ENCODE peak calls at places on chromosomes 2 and 18, in four cellular contexts. T is fibroblast of lung, U is brain microvascular endothelial cell, I is neural progenitor cell. S is an unnamed sample.

GRCh38 chr2:423479-423878 is 135.6 kb upstream of the ALKAL2 start:
- DNase-seq in T (no peak), U (no peak), I (no peak), S (peak; percentile 60)

GRCh38 chr2:129192841-129193253 is 786.6 kb upstream of the RAB6C start:
- DNase-seq in T (no peak), U (no peak), I (no peak), S (peak; percentile 59)

GRCh38 chr2:29544031-29544430 is 377.4 kb downstream of the ALK start:
- DNase-seq in T (no peak), U (no peak), I (no peak), S (no peak)

GRCh38 chr2:58006256-58006951 is 40.2 kb upstream of the VRK2 start:
- DNase-seq in T (no peak), U (no peak), I (no peak), S (no peak)

GRCh38 chr2:178891265-178891958 is 84.2 kb upstream of the TTN start:
- DNase-seq in T (peak; percentile 82), U (peak; percentile 84), I (peak; percentile 86), S (peak; percentile 92)

GRCh38 chr2:67790622-67791021 is 272.2 kb downstream of the C1D start:
- DNase-seq in T (peak; percentile 86), U (peak; percentile 88), I (no peak), S (no peak)

GRCh38 chr2:161407597-161407996 is 8.5 kb upstream of the TBR1 start:
- DNase-seq in T (no peak), U (no peak), I (no peak), S (no peak)

GRCh38 chr18:61797691-61798590 is 94.9 kb downstream of the RNF152 start:
- DNase-seq in T (no peak), U (no peak), I (no peak), S (no peak)

GRCh38 chr2:99573624-99574251 is 83.9 kb upstream of the REV1 start:
- DNase-seq in T (no peak), U (no peak), I (no peak), S (no peak)

GRCh38 chr2:142014536-142014935 is 116.3 kb downstream of the LRP1B start:
- DNase-seq in T (no peak), U (no peak), I (no peak), S (no peak)

GRCh38 chr2:158997037-158997785 is 28.8 kb downstream of the TANC1 start:
- DNase-seq in T (no peak), U (no peak), I (no peak), S (no peak)

GRCh38 chr2:21291281-21291825 is 167.6 kb downstream of the TDRD15 start:
- DNase-seq in T (no peak), U (no peak), I (peak; percentile 23), S (no peak)

GRCh38 chr2:101931402-101931801 is 60.4 kb upstream of the IL1R2 start:
- DNase-seq in T (no peak), U (no peak), I (no peak), S (no peak)

GRCh38 chr2:188410504-188411235 is 119.0 kb downstream of the GULP1 start:
- DNase-seq in T (peak; percentile 7), U (no peak), I (no peak), S (peak; percentile 63)
- H3K4me3 ChIP-seq in T (no peak overlapping the region), U (no peak overlapping the region), I (no peak overlapping the region), S (peak overlapping the region; percentile 65)

DNA sequence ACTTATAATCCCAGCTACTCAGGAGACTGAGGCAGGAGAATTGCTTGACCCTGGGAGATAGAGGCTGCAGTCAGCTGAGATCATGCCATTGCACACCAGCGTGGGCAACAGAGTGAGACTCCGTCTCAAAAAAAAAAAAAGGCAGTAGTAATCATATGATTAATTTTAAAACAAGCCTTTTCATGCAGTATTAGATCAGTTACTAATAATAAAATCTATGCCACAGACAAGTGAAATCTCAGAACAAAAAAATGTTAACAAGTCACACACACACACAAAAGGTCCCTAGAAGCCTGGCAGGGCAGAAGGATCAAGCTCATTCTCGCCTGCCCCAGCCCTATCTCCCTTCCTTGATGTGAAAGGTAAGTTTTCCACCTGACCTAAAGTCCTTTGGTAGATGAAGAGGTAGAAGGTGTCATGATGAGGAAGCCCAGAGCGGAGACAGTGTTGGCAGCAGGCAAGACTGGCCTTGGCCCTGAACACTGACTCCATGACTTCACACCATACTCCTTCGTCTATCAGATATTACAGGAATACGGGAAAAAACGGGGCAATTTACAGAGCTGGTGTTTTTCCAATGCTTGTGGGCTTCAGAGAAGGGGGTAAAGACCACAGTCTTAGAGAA is 10.6 kb downstream of the KDSR start:
- DNase-seq in T (no peak), U (no peak), I (no peak), S (no peak)
- H3K27ac ChIP-seq in T (no peak overlapping the region), U (no peak overlapping the region), I (no peak overlapping the region), S (no peak overlapping the region)

GRCh38 chr18:54622084-54622483 is 31.0 kb downstream of the DYNAP start:
- DNase-seq in T (no peak), U (no peak), I (no peak), S (no peak)
- TF ChIP-seq CTCF in T (no peak), U (no peak), I (no peak), S (peak; percentile 56)

GRCh38 chr18:3538954-3539617 is 89.1 kb downstream of the TGIF1 start:
- DNase-seq in T (no peak), U (no peak), I (no peak), S (no peak)

GRCh38 chr18:3541549-3542386 is 91.8 kb downstream of the TGIF1 start:
- DNase-seq in T (no peak), U (no peak), I (no peak), S (no peak)

GRCh38 chr18:3544537-3544936 is 94.6 kb downstream of the TGIF1 start:
- DNase-seq in T (no peak), U (no peak), I (no peak), S (no peak)

GRCh38 chr18:3538456-3538855 is 88.5 kb downstream of the TGIF1 start:
- DNase-seq in T (peak; percentile 51), U (no peak), I (no peak), S (no peak)

GRCh38 chr18:3540805-3541548 is 91.0 kb downstream of the TGIF1 start:
- DNase-seq in T (no peak), U (no peak), I (no peak), S (peak; percentile 80)
- H3K4me3 ChIP-seq in T (no peak overlapping the region), U (no peak overlapping the region), I (no peak overlapping the region), S (no peak overlapping the region)

DNA sequence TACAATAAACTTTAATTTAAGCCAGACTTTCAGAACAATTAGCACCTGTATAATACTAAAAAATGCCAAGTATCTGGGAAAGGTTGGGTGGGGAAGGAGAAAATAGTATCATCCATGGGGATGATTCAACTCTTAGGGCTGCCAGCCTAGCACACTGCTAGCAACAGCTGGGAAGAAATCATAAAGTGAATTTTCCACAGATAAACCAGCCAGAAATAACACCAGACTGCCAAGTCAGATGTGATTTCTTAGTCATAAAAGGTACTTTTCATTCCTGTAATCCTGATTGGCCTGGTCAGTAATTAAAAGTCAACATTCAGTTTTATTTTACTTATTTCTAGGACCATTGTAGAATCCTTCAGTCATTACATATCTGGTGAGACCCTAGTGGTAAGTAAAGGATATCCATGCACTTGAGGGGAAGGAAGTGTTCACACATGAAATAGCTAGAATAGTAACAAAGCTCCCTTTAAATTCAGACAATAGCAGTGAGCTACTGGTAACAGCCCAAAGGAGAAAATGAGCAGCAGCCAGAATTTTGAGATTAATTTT is 59.4 kb downstream of the LIMS1 start:
- DNase-seq in T (peak; percentile 61), U (peak; percentile 72), I (no peak), S (no peak)
- H3K27ac ChIP-seq in T (peak overlapping the region; percentile 57), U (peak overlapping the region; percentile 99), I (peak overlapping the region; percentile 66), S (peak overlapping the region; percentile 33)

GRCh38 chr2:196759378-196759706 is 40.1 kb downstream of the GTF3C3 start:
- DNase-seq in T (peak; percentile 8), U (peak; percentile 47), I (no peak), S (no peak)

GRCh38 chr2:196758474-196759377 is 40.8 kb downstream of the GTF3C3 start:
- DNase-seq in T (peak; percentile 59), U (no peak), I (no peak), S (no peak)
- TF ChIP-seq CTCF in T (no peak), U (peak; percentile 7), I (peak; percentile 28), S (peak; percentile 57)

DNA sequence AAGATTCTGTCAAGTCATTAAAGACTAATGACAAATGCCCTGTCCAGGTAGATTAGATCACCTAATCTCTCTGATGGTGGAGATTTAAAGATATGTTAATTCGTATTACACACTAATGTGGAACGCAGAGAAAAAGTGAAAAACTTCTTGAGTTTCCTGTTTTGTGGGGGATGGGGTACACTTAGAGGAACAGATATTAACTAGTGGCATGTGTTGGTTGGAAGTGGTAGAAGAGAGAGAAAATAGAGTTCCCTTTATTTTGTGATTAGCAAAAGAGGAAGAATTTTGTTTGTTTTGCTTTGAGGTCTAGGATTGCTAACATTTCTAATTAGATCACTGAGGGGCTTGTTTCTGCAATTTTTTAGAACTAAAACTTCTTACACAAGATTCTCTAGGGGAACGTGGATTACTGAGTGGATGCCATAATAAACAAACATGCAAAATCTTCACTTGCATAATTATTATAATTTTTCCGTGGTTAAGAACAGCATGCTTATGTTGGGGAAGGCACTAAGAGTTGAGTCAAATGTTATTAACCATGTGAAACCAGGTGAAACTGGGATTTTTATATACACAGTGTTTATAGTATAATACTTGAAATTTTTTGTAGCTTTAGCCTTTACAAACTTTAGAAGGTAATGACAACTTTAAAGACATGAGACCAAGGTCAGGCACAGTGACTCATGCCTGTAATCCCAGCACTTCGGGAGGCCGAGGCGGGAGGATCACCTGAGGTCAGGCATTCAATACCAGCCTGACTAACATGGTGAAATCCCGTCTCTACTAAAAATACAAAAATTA is 97.4 kb upstream of the STK17B start:
- DNase-seq in T (peak; percentile 78), U (no peak), I (no peak), S (no peak)
- H3K4me3 ChIP-seq in T (no peak overlapping the region), U (no peak overlapping the region), I (no peak overlapping the region), S (no peak overlapping the region)

GRCh38 chr18:55236150-55236931 is 277.1 kb upstream of the CCDC68 start:
- DNase-seq in T (peak; percentile 69), U (no peak), I (no peak), S (no peak)

GRCh38 chr18:55241016-55241415 is 281.8 kb upstream of the CCDC68 start:
- DNase-seq in T (no peak), U (no peak), I (no peak), S (no peak)

GRCh38 chr18:55237665-55238064 is 278.4 kb upstream of the CCDC68 start:
- DNase-seq in T (no peak), U (no peak), I (no peak), S (no peak)

GRCh38 chr18:55243255-55243654 is 284.0 kb upstream of the CCDC68 start:
- DNase-seq in T (no peak), U (no peak), I (no peak), S (no peak)

GRCh38 chr18:55239764-55240163 is 280.5 kb upstream of the CCDC68 start:
- DNase-seq in T (no peak), U (no peak), I (no peak), S (no peak)
- H3K27ac ChIP-seq in T (no peak overlapping the region), U (no peak overlapping the region), I (no peak overlapping the region), S (no peak overlapping the region)

DNA sequence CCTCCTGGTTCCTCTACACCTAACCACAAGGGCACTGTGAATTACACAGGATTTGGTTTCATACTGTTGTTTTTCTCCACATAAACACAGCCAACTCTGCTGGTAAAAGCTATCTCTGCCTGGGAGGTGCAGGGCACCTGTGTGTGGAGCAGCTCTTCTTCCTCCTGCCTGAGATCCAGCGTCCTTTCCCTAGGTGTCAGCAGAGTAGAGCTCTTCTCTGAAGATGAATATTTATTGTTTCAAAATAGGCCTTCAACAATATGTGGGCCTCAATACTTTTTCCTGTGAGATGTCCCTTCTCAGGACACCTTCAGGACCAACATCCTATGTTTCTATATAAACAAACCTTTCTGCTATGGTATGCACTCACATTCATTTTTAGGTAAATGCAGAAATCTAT is 573.9 kb upstream of the ID2 start:
- DNase-seq in T (no peak), U (no peak), I (no peak), S (no peak)
- TF ChIP-seq CTCF in T (no peak), U (no peak), I (no peak), S (no peak)

GRCh38 chr2:126664639-126665038 is 8.7 kb downstream of the GYPC start:
- DNase-seq in T (no peak), U (no peak), I (no peak), S (no peak)
- H3K4me3 ChIP-seq in T (no peak overlapping the region), U (no peak overlapping the region), I (no peak overlapping the region), S (no peak overlapping the region)